ENCODE peak calls at places on chromosomes 2 and 18, in nine cellular contexts. One of them, this sample, is unnamed.

GRCh38 chr2:169512525-169512924 is 3.0 kb downstream of the KLHL41 start:
- DNase-seq in H7: no peak
- DNase-seq in naive thymus-derived CD8-positive, alpha-beta T cell: no peak
- DNase-seq in RPMI8226: no peak
- DNase-seq in stimulated activated CD4-positive, alpha-beta T cell treated with anti-CD3 and anti-CD28 coated beads, TNF-alpha, amount 100 ng/mL, for 48 hours: no peak
- DNase-seq in upper lobe of right lung: no peak
- DNase-seq in AG04449: no peak
- DNase-seq in A172: no peak
- DNase-seq in lower leg skin: no peak
- DNase-seq in this sample: no peak

GRCh38 chr2:209663149-209663548 is 108.5 kb upstream of the UNC80 start:
- DNase-seq in lower leg skin: no peak
- DNase-seq in naive thymus-derived CD8-positive, alpha-beta T cell: no peak
- DNase-seq in stimulated activated CD4-positive, alpha-beta T cell treated with anti-CD3 and anti-CD28 coated beads, TNF-alpha, amount 100 ng/mL, for 48 hours: no peak
- DNase-seq in upper lobe of right lung: no peak
- DNase-seq in RPMI8226: no peak
- DNase-seq in A172: peak
- DNase-seq in AG04449: no peak
- DNase-seq in H7: no peak
- DNase-seq in this sample: no peak

GRCh38 chr2:151138507-151138906 is 123.2 kb downstream of the RBM43 start:
- DNase-seq in naive thymus-derived CD8-positive, alpha-beta T cell: no peak
- DNase-seq in upper lobe of right lung: no peak
- DNase-seq in lower leg skin: no peak
- DNase-seq in stimulated activated CD4-positive, alpha-beta T cell treated with anti-CD3 and anti-CD28 coated beads, TNF-alpha, amount 100 ng/mL, for 48 hours: no peak
- DNase-seq in RPMI8226: no peak
- DNase-seq in H7: no peak
- DNase-seq in A172: no peak
- DNase-seq in AG04449: peak
- DNase-seq in this sample: no peak

GRCh38 chr2:160322320-160322719 is 122.2 kb upstream of the ITGB6 start:
- DNase-seq in upper lobe of right lung: no peak
- DNase-seq in stimulated activated CD4-positive, alpha-beta T cell treated with anti-CD3 and anti-CD28 coated beads, TNF-alpha, amount 100 ng/mL, for 48 hours: no peak
- DNase-seq in lower leg skin: no peak
- DNase-seq in AG04449: no peak
- DNase-seq in H7: no peak
- DNase-seq in RPMI8226: no peak
- DNase-seq in A172: no peak
- DNase-seq in naive thymus-derived CD8-positive, alpha-beta T cell: no peak
- DNase-seq in this sample: no peak

GRCh38 chr2:237733677-237734300 is 64.8 kb upstream of the RBM44 start:
- DNase-seq in A172: no peak
- DNase-seq in upper lobe of right lung: no peak
- DNase-seq in naive thymus-derived CD8-positive, alpha-beta T cell: no peak
- DNase-seq in lower leg skin: no peak
- DNase-seq in H7: peak
- DNase-seq in stimulated activated CD4-positive, alpha-beta T cell treated with anti-CD3 and anti-CD28 coated beads, TNF-alpha, amount 100 ng/mL, for 48 hours: no peak
- DNase-seq in RPMI8226: no peak
- DNase-seq in AG04449: no peak
- DNase-seq in this sample: no peak

GRCh38 chr2:172427256-172427989 is at the start of gene ITGA6:
- DNase-seq in upper lobe of right lung: peak
- DNase-seq in AG04449: no peak
- DNase-seq in A172: peak
- DNase-seq in H7: peak
- DNase-seq in lower leg skin: peak
- DNase-seq in stimulated activated CD4-positive, alpha-beta T cell treated with anti-CD3 and anti-CD28 coated beads, TNF-alpha, amount 100 ng/mL, for 48 hours: peak
- DNase-seq in naive thymus-derived CD8-positive, alpha-beta T cell: peak
- DNase-seq in RPMI8226: peak
- DNase-seq in this sample: peak

GRCh38 chr18:34511435-34511834 is 198.7 kb upstream of the DTNA start:
- DNase-seq in naive thymus-derived CD8-positive, alpha-beta T cell: no peak
- DNase-seq in lower leg skin: no peak
- DNase-seq in stimulated activated CD4-positive, alpha-beta T cell treated with anti-CD3 and anti-CD28 coated beads, TNF-alpha, amount 100 ng/mL, for 48 hours: no peak
- DNase-seq in AG04449: no peak
- DNase-seq in upper lobe of right lung: no peak
- DNase-seq in RPMI8226: no peak
- DNase-seq in H7: no peak
- DNase-seq in A172: no peak
- DNase-seq in this sample: no peak

GRCh38 chr2:160253440-160254296 is 53.6 kb upstream of the ITGB6 start:
- DNase-seq in A172: peak
- DNase-seq in stimulated activated CD4-positive, alpha-beta T cell treated with anti-CD3 and anti-CD28 coated beads, TNF-alpha, amount 100 ng/mL, for 48 hours: no peak
- DNase-seq in RPMI8226: no peak
- DNase-seq in H7: no peak
- DNase-seq in AG04449: no peak
- DNase-seq in naive thymus-derived CD8-positive, alpha-beta T cell: no peak
- DNase-seq in lower leg skin: no peak
- DNase-seq in upper lobe of right lung: no peak
- DNase-seq in this sample: no peak

GRCh38 chr18:67367540-67367939 is 149.0 kb downstream of the DSEL start:
- DNase-seq in A172: no peak
- DNase-seq in naive thymus-derived CD8-positive, alpha-beta T cell: no peak
- DNase-seq in stimulated activated CD4-positive, alpha-beta T cell treated with anti-CD3 and anti-CD28 coated beads, TNF-alpha, amount 100 ng/mL, for 48 hours: no peak
- DNase-seq in H7: no peak
- DNase-seq in AG04449: no peak
- DNase-seq in lower leg skin: no peak
- DNase-seq in RPMI8226: no peak
- DNase-seq in upper lobe of right lung: no peak
- DNase-seq in this sample: no peak

GRCh38 chr2:133193544-133193943 is 374.7 kb downstream of the NCKAP5 start:
- DNase-seq in AG04449: no peak
- DNase-seq in lower leg skin: no peak
- DNase-seq in A172: no peak
- DNase-seq in H7: no peak
- DNase-seq in RPMI8226: no peak
- DNase-seq in naive thymus-derived CD8-positive, alpha-beta T cell: no peak
- DNase-seq in stimulated activated CD4-positive, alpha-beta T cell treated with anti-CD3 and anti-CD28 coated beads, TNF-alpha, amount 100 ng/mL, for 48 hours: no peak
- DNase-seq in upper lobe of right lung: no peak
- DNase-seq in this sample: no peak

GRCh38 chr18:78073275-78073674 is 823.6 kb downstream of the GALR1 start:
- DNase-seq in A172: no peak
- DNase-seq in lower leg skin: no peak
- DNase-seq in stimulated activated CD4-positive, alpha-beta T cell treated with anti-CD3 and anti-CD28 coated beads, TNF-alpha, amount 100 ng/mL, for 48 hours: no peak
- DNase-seq in upper lobe of right lung: no peak
- DNase-seq in RPMI8226: peak
- DNase-seq in H7: no peak
- DNase-seq in naive thymus-derived CD8-positive, alpha-beta T cell: no peak
- DNase-seq in AG04449: no peak
- DNase-seq in this sample: no peak

GRCh38 chr18:48136544-48137353 is 206.3 kb upstream of the SMAD2 start:
- DNase-seq in stimulated activated CD4-positive, alpha-beta T cell treated with anti-CD3 and anti-CD28 coated beads, TNF-alpha, amount 100 ng/mL, for 48 hours: no peak
- DNase-seq in upper lobe of right lung: no peak
- DNase-seq in H7: peak
- DNase-seq in A172: no peak
- DNase-seq in lower leg skin: peak
- DNase-seq in AG04449: no peak
- DNase-seq in RPMI8226: peak
- DNase-seq in naive thymus-derived CD8-positive, alpha-beta T cell: no peak
- DNase-seq in this sample: no peak

GRCh38 chr2:13193075-13193474 is 476.3 kb downstream of the TRIB2 start:
- DNase-seq in H7: no peak
- DNase-seq in lower leg skin: no peak
- DNase-seq in stimulated activated CD4-positive, alpha-beta T cell treated with anti-CD3 and anti-CD28 coated beads, TNF-alpha, amount 100 ng/mL, for 48 hours: no peak
- DNase-seq in A172: peak
- DNase-seq in naive thymus-derived CD8-positive, alpha-beta T cell: no peak
- DNase-seq in RPMI8226: no peak
- DNase-seq in upper lobe of right lung: no peak
- DNase-seq in AG04449: no peak
- DNase-seq in this sample: peak

GRCh38 chr2:99514357-99514756 is 24.5 kb upstream of the REV1 start:
- DNase-seq in RPMI8226: no peak
- DNase-seq in lower leg skin: no peak
- DNase-seq in A172: no peak
- DNase-seq in AG04449: no peak
- DNase-seq in H7: no peak
- DNase-seq in upper lobe of right lung: no peak
- DNase-seq in stimulated activated CD4-positive, alpha-beta T cell treated with anti-CD3 and anti-CD28 coated beads, TNF-alpha, amount 100 ng/mL, for 48 hours: no peak
- DNase-seq in naive thymus-derived CD8-positive, alpha-beta T cell: no peak
- DNase-seq in this sample: no peak

GRCh38 chr2:221467610-221468009 is 104.5 kb downstream of the EPHA4 start:
- DNase-seq in lower leg skin: no peak
- DNase-seq in A172: no peak
- DNase-seq in AG04449: no peak
- DNase-seq in upper lobe of right lung: no peak
- DNase-seq in naive thymus-derived CD8-positive, alpha-beta T cell: no peak
- DNase-seq in RPMI8226: no peak
- DNase-seq in H7: no peak
- DNase-seq in stimulated activated CD4-positive, alpha-beta T cell treated with anti-CD3 and anti-CD28 coated beads, TNF-alpha, amount 100 ng/mL, for 48 hours: no peak
- DNase-seq in this sample: no peak

GRCh38 chr2:136008205-136008865 is 22.9 kb upstream of the DARS1 start:
- DNase-seq in upper lobe of right lung: peak
- DNase-seq in RPMI8226: no peak
- DNase-seq in AG04449: no peak
- DNase-seq in stimulated activated CD4-positive, alpha-beta T cell treated with anti-CD3 and anti-CD28 coated beads, TNF-alpha, amount 100 ng/mL, for 48 hours: peak
- DNase-seq in H7: no peak
- DNase-seq in naive thymus-derived CD8-positive, alpha-beta T cell: peak
- DNase-seq in A172: no peak
- DNase-seq in lower leg skin: peak
- DNase-seq in this sample: peak

GRCh38 chr2:88032070-88032702 is 15.8 kb upstream of the RNU2-63P start:
- DNase-seq in RPMI8226: no peak
- DNase-seq in lower leg skin: no peak
- DNase-seq in A172: no peak
- DNase-seq in upper lobe of right lung: no peak
- DNase-seq in H7: no peak
- DNase-seq in AG04449: no peak
- DNase-seq in stimulated activated CD4-positive, alpha-beta T cell treated with anti-CD3 and anti-CD28 coated beads, TNF-alpha, amount 100 ng/mL, for 48 hours: no peak
- DNase-seq in naive thymus-derived CD8-positive, alpha-beta T cell: no peak
- DNase-seq in this sample: no peak

GRCh38 chr2:240962371-240963064 is 35.9 kb upstream of the SNED1 start:
- DNase-seq in A172: no peak
- DNase-seq in H7: peak
- DNase-seq in naive thymus-derived CD8-positive, alpha-beta T cell: no peak
- DNase-seq in lower leg skin: peak
- DNase-seq in RPMI8226: peak
- DNase-seq in AG04449: no peak
- DNase-seq in stimulated activated CD4-positive, alpha-beta T cell treated with anti-CD3 and anti-CD28 coated beads, TNF-alpha, amount 100 ng/mL, for 48 hours: no peak
- DNase-seq in upper lobe of right lung: peak
- DNase-seq in this sample: no peak

GRCh38 chr18:49178736-49179135 is 228.0 kb upstream of the SMAD7 start:
- DNase-seq in stimulated activated CD4-positive, alpha-beta T cell treated with anti-CD3 and anti-CD28 coated beads, TNF-alpha, amount 100 ng/mL, for 48 hours: no peak
- DNase-seq in upper lobe of right lung: no peak
- DNase-seq in H7: peak
- DNase-seq in naive thymus-derived CD8-positive, alpha-beta T cell: no peak
- DNase-seq in AG04449: no peak
- DNase-seq in RPMI8226: peak
- DNase-seq in lower leg skin: no peak
- DNase-seq in A172: no peak
- DNase-seq in this sample: no peak

GRCh38 chr18:76449110-76449453 is 46.0 kb downstream of the ZNF516 start:
- DNase-seq in A172: no peak
- DNase-seq in upper lobe of right lung: peak
- DNase-seq in stimulated activated CD4-positive, alpha-beta T cell treated with anti-CD3 and anti-CD28 coated beads, TNF-alpha, amount 100 ng/mL, for 48 hours: no peak
- DNase-seq in RPMI8226: no peak
- DNase-seq in naive thymus-derived CD8-positive, alpha-beta T cell: no peak
- DNase-seq in H7: no peak
- DNase-seq in lower leg skin: peak
- DNase-seq in AG04449: no peak
- DNase-seq in this sample: no peak

GRCh38 chr2:218334531-218334930 is 22.1 kb upstream of the CATIP start:
- DNase-seq in stimulated activated CD4-positive, alpha-beta T cell treated with anti-CD3 and anti-CD28 coated beads, TNF-alpha, amount 100 ng/mL, for 48 hours: no peak
- DNase-seq in upper lobe of right lung: no peak
- DNase-seq in RPMI8226: no peak
- DNase-seq in naive thymus-derived CD8-positive, alpha-beta T cell: no peak
- DNase-seq in A172: no peak
- DNase-seq in lower leg skin: no peak
- DNase-seq in H7: no peak
- DNase-seq in AG04449: no peak
- DNase-seq in this sample: no peak

GRCh38 chr2:146262606-146263005 is 1582.2 kb upstream of the ACVR2A start:
- DNase-seq in upper lobe of right lung: no peak
- DNase-seq in lower leg skin: no peak
- DNase-seq in RPMI8226: peak
- DNase-seq in AG04449: no peak
- DNase-seq in stimulated activated CD4-positive, alpha-beta T cell treated with anti-CD3 and anti-CD28 coated beads, TNF-alpha, amount 100 ng/mL, for 48 hours: no peak
- DNase-seq in A172: no peak
- DNase-seq in naive thymus-derived CD8-positive, alpha-beta T cell: no peak
- DNase-seq in H7: no peak
- DNase-seq in this sample: no peak

GRCh38 chr2:219087371-219087770 is 26.6 kb upstream of the IHH start:
- DNase-seq in RPMI8226: no peak
- DNase-seq in AG04449: no peak
- DNase-seq in A172: no peak
- DNase-seq in H7: no peak
- DNase-seq in naive thymus-derived CD8-positive, alpha-beta T cell: no peak
- DNase-seq in lower leg skin: no peak
- DNase-seq in stimulated activated CD4-positive, alpha-beta T cell treated with anti-CD3 and anti-CD28 coated beads, TNF-alpha, amount 100 ng/mL, for 48 hours: no peak
- DNase-seq in upper lobe of right lung: no peak
- DNase-seq in this sample: no peak

GRCh38 chr2:88082781-88083180 is 15.2 kb downstream of the SMYD1 start:
- DNase-seq in lower leg skin: no peak
- DNase-seq in H7: no peak
- DNase-seq in A172: no peak
- DNase-seq in naive thymus-derived CD8-positive, alpha-beta T cell: no peak
- DNase-seq in AG04449: no peak
- DNase-seq in RPMI8226: no peak
- DNase-seq in stimulated activated CD4-positive, alpha-beta T cell treated with anti-CD3 and anti-CD28 coated beads, TNF-alpha, amount 100 ng/mL, for 48 hours: no peak
- DNase-seq in upper lobe of right lung: no peak
- DNase-seq in this sample: no peak

GRCh38 chr2:219498280-219499057 is at the start of gene GMPPA:
- DNase-seq in AG04449: peak
- DNase-seq in RPMI8226: peak
- DNase-seq in naive thymus-derived CD8-positive, alpha-beta T cell: peak
- DNase-seq in upper lobe of right lung: peak
- DNase-seq in A172: peak
- DNase-seq in lower leg skin: peak
- DNase-seq in stimulated activated CD4-positive, alpha-beta T cell treated with anti-CD3 and anti-CD28 coated beads, TNF-alpha, amount 100 ng/mL, for 48 hours: peak
- DNase-seq in H7: peak
- DNase-seq in this sample: peak

GRCh38 chr2:29420999-29421856 is 306.0 kb downstream of the CLIP4 start:
- DNase-seq in upper lobe of right lung: no peak
- DNase-seq in stimulated activated CD4-positive, alpha-beta T cell treated with anti-CD3 and anti-CD28 coated beads, TNF-alpha, amount 100 ng/mL, for 48 hours: no peak
- DNase-seq in A172: no peak
- DNase-seq in naive thymus-derived CD8-positive, alpha-beta T cell: no peak
- DNase-seq in AG04449: no peak
- DNase-seq in RPMI8226: no peak
- DNase-seq in lower leg skin: no peak
- DNase-seq in H7: no peak
- DNase-seq in this sample: no peak

GRCh38 chr2:97963880-97964279 is 31.9 kb downstream of the TMEM131 start:
- DNase-seq in lower leg skin: no peak
- DNase-seq in RPMI8226: no peak
- DNase-seq in AG04449: no peak
- DNase-seq in stimulated activated CD4-positive, alpha-beta T cell treated with anti-CD3 and anti-CD28 coated beads, TNF-alpha, amount 100 ng/mL, for 48 hours: no peak
- DNase-seq in A172: no peak
- DNase-seq in upper lobe of right lung: no peak
- DNase-seq in H7: no peak
- DNase-seq in naive thymus-derived CD8-positive, alpha-beta T cell: no peak
- DNase-seq in this sample: no peak

GRCh38 chr2:27135471-27135955 is 1.1 kb upstream of the PREB start:
- DNase-seq in upper lobe of right lung: no peak
- DNase-seq in A172: no peak
- DNase-seq in AG04449: no peak
- DNase-seq in H7: no peak
- DNase-seq in RPMI8226: no peak
- DNase-seq in naive thymus-derived CD8-positive, alpha-beta T cell: no peak
- DNase-seq in stimulated activated CD4-positive, alpha-beta T cell treated with anti-CD3 and anti-CD28 coated beads, TNF-alpha, amount 100 ng/mL, for 48 hours: no peak
- DNase-seq in lower leg skin: no peak
- DNase-seq in this sample: no peak

GRCh38 chr18:39675358-39675757 is 2109.8 kb upstream of the CELF4 start:
- DNase-seq in upper lobe of right lung: no peak
- DNase-seq in naive thymus-derived CD8-positive, alpha-beta T cell: no peak
- DNase-seq in A172: peak
- DNase-seq in AG04449: peak
- DNase-seq in lower leg skin: no peak
- DNase-seq in RPMI8226: no peak
- DNase-seq in H7: no peak
- DNase-seq in stimulated activated CD4-positive, alpha-beta T cell treated with anti-CD3 and anti-CD28 coated beads, TNF-alpha, amount 100 ng/mL, for 48 hours: no peak
- DNase-seq in this sample: no peak

GRCh38 chr2:7196871-7197270 is 279.7 kb downstream of the RNF144A start:
- DNase-seq in naive thymus-derived CD8-positive, alpha-beta T cell: no peak
- DNase-seq in stimulated activated CD4-positive, alpha-beta T cell treated with anti-CD3 and anti-CD28 coated beads, TNF-alpha, amount 100 ng/mL, for 48 hours: no peak
- DNase-seq in RPMI8226: no peak
- DNase-seq in H7: no peak
- DNase-seq in lower leg skin: no peak
- DNase-seq in A172: no peak
- DNase-seq in upper lobe of right lung: no peak
- DNase-seq in AG04449: no peak
- DNase-seq in this sample: no peak

This sample was measured in CMK.